ENCODE peak calls at places on chromosomes 6 and 20, in eight cellular contexts. D, V, P, U, H, C, F and K are unnamed samples.

GRCh38 chr6:28977351-28978136 is 27.6 kb downstream of the ZNF311 start:
- DNase-seq in D (peak; percentile 27), V (no peak), P (peak; percentile 65), U (peak; percentile 28), H (no peak), C (no peak), F (peak; percentile 74), K (no peak)

GRCh38 chr20:37356387-37356786 is 10.4 kb downstream of the SRC start:
- DNase-seq in D (peak; percentile 68), V (no peak), P (peak; percentile 94), U (peak; percentile 46), H (peak; percentile 56), C (no peak), F (peak; percentile 59), K (peak; percentile 57)

GRCh38 chr20:32574296-32575226 is 10.6 kb downstream of the NOL4L start:
- DNase-seq in D (no peak), V (no peak), P (peak; percentile 73), U (peak; percentile 63), H (no peak), C (no peak), F (peak; percentile 49), K (no peak)

GRCh38 chr6:53906842-53907241 is 112.0 kb downstream of the LRRC1 start:
- DNase-seq in D (no peak), V (no peak), P (peak; percentile 53), U (no peak), H (no peak), C (no peak), F (no peak), K (peak; percentile 29)

GRCh38 chr6:162728177-162728571 is 400 bp downstream of the PACRG start:
- DNase-seq in D (no peak), V (no peak), P (no peak), U (no peak), H (peak; percentile 15), C (no peak), F (no peak), K (no peak)

GRCh38 chr6:46719099-46719498 is 16.1 kb downstream of the PLA2G7 start:
- DNase-seq in D (no peak), V (no peak), P (no peak), U (peak; percentile 8), H (no peak), C (no peak), F (peak; percentile 97), K (no peak)

GRCh38 chr6:87341899-87342298 is 2.7 kb upstream of the C6orf163 start:
- DNase-seq in D (no peak), V (no peak), P (no peak), U (no peak), H (no peak), C (no peak), F (no peak), K (no peak)

GRCh38 chr6:161108886-161109285 is 117.3 kb downstream of the MAP3K4 start:
- DNase-seq in D (no peak), V (no peak), P (no peak), U (no peak), H (no peak), C (no peak), F (no peak), K (no peak)

GRCh38 chr20:58795923-58796245 is 54.8 kb downstream of the GNAS-AS1 start:
- DNase-seq in D (no peak), V (no peak), P (no peak), U (no peak), H (no peak), C (no peak), F (no peak), K (no peak)

GRCh38 chr6:114291428-114291827 is 51.4 kb downstream of the HS3ST5 start:
- DNase-seq in D (no peak), V (no peak), P (no peak), U (no peak), H (no peak), C (no peak), F (no peak), K (no peak)

GRCh38 chr6:31356216-31356945 is 598 bp downstream of the HLA-B start:
- DNase-seq in D (peak; percentile 46), V (peak; percentile 44), P (no peak), U (no peak), H (peak; percentile 51), C (no peak), F (peak; percentile 35), K (no peak)

GRCh38 chr6:139409026-139409425 is 34.6 kb upstream of the CITED2 start:
- DNase-seq in D (no peak), V (no peak), P (no peak), U (peak; percentile 30), H (no peak), C (no peak), F (peak; percentile 85), K (no peak)

GRCh38 chr6:54907316-54907715 is 60.7 kb downstream of the FAM83B start:
- DNase-seq in D (no peak), V (no peak), P (no peak), U (no peak), H (no peak), C (no peak), F (no peak), K (no peak)

DNA sequence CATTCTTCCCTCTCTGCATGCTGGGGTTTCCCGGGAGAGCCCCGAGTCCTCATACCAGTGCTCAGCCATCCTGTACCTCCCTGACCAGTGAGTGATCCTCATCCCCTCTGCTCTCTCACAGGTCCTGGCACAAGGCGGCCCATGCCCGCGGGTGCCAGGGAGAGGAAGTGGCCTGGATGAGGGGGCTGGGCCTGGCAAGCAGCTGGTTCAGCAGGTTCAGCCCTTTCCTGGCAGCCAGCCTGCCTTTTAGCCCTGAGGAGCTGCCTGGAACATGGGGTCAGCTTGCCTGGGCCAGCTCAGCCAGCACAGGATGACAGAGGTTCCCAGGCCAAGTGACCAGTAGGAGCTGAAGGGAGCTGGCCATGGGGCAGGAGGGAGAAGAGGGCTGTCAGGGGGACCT is 10.9 kb downstream of the MOCS1 start:
- DNase-seq in D (no peak), V (no peak), P (peak; percentile 86), U (peak; percentile 2), H (no peak), C (no peak), F (peak; percentile 65), K (no peak)
- H3K4me1 ChIP-seq in D (peaks cover 48% of the 10 kb centered on the region), V (peaks cover 11% of the 10 kb centered on the region), P (no peaks in the 10 kb centered on the region), U (no peaks in the 10 kb centered on the region), H (no peaks in the 10 kb centered on the region), C (peaks cover under 1% of the 10 kb centered on the region), F (peaks cover 21% of the 10 kb centered on the region), K (peaks cover 6% of the 10 kb centered on the region)

GRCh38 chr6:33200234-33201146 is at the start of the genes RXRB and SLC39A7:
- DNase-seq in D (peak; percentile 100), V (peak; percentile 99), P (peak; percentile 100), U (peak; percentile 95), H (peak; percentile 100), C (peak; percentile 99), F (peak; percentile 99), K (peak; percentile 98)
- H3K4me1 ChIP-seq in D (peaks cover 32% of the 10 kb centered on the region), V (peaks cover 57% of the 10 kb centered on the region), P (no peaks in the 10 kb centered on the region), U (peaks cover 28% of the 10 kb centered on the region), H (peaks cover 10% of the 10 kb centered on the region), C (peaks cover 17% of the 10 kb centered on the region), F (peaks cover 23% of the 10 kb centered on the region), K (peaks cover 48% of the 10 kb centered on the region)

GRCh38 chr20:50528129-50528528 is 17.9 kb downstream of the PTPN1 start:
- DNase-seq in D (no peak), V (no peak), P (no peak), U (no peak), H (no peak), C (no peak), F (no peak), K (no peak)
- H3K4me1 ChIP-seq in D (peaks cover 59% of the 10 kb centered on the region), V (peaks cover 53% of the 10 kb centered on the region), P (peaks cover 4% of the 10 kb centered on the region), U (peaks cover 20% of the 10 kb centered on the region), H (peaks cover 6% of the 10 kb centered on the region), C (peaks cover 5% of the 10 kb centered on the region), F (peaks cover 8% of the 10 kb centered on the region), K (no peaks in the 10 kb centered on the region)

GRCh38 chr20:53579581-53580375 is 13.9 kb downstream of the ZNF217 start:
- DNase-seq in D (peak; percentile 37), V (peak; percentile 29), P (no peak), U (no peak), H (peak; percentile 33), C (no peak), F (peak; percentile 80), K (no peak)

GRCh38 chr20:53580376-53581111 is 13.1 kb downstream of the ZNF217 start:
- DNase-seq in D (no peak), V (no peak), P (no peak), U (no peak), H (no peak), C (no peak), F (no peak), K (no peak)

GRCh38 chr20:53579266-53579580 is 14.4 kb downstream of the ZNF217 start:
- DNase-seq in D (no peak), V (no peak), P (no peak), U (no peak), H (peak; percentile 46), C (no peak), F (no peak), K (no peak)

GRCh38 chr20:53581444-53582311 is 12.0 kb downstream of the ZNF217 start:
- DNase-seq in D (no peak), V (peak; percentile 47), P (peak; percentile 57), U (no peak), H (no peak), C (no peak), F (no peak), K (no peak)

GRCh38 chr20:53582574-53583351 is 10.9 kb downstream of the ZNF217 start:
- DNase-seq in D (no peak), V (peak; percentile 46), P (no peak), U (peak; percentile 36), H (peak; percentile 66), C (no peak), F (peak; percentile 98), K (no peak)
- H3K4me1 ChIP-seq in D (peaks cover 39% of the 10 kb centered on the region), V (peaks cover 69% of the 10 kb centered on the region), P (no peaks in the 10 kb centered on the region), U (peaks cover 99% of the 10 kb centered on the region), H (peaks cover 12% of the 10 kb centered on the region), C (peaks cover 47% of the 10 kb centered on the region), F (peaks cover 41% of the 10 kb centered on the region), K (peaks cover 90% of the 10 kb centered on the region)

DNA sequence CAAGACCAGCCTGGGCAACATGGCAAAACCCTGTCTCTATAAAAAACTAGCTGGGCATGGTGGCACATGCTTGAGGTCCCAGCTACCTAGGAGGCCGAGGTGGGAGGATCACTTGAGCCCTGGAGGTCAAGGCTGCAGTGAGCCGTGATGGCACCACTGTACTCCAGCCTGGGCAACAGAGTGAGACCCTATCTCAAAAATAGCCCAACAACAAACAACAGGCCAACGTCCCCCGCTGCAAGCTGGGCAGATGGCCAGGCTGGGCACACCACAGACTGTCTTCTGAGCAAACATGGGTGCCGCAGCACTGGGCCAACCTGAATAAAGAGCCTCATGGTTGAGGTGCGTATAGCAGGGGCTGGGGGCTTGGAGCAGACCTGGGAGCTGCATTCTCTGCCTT is 46.6 kb upstream of the SRF start:
- DNase-seq in D (no peak), V (no peak), P (no peak), U (no peak), H (no peak), C (no peak), F (no peak), K (no peak)
- H3K4me1 ChIP-seq in D (no peaks in the 10 kb centered on the region), V (no peaks in the 10 kb centered on the region), P (no peaks in the 10 kb centered on the region), U (peaks cover 37% of the 10 kb centered on the region), H (peaks cover 34% of the 10 kb centered on the region), C (peaks cover 27% of the 10 kb centered on the region), F (peaks cover 67% of the 10 kb centered on the region), K (peaks cover 15% of the 10 kb centered on the region)